ENCODE peak calls at places on chromosomes 6 and 20, in four cellular contexts. L, K, Y and R are unnamed samples.

GRCh38 chr6:72533601-72534000 is 88.3 kb upstream of the KCNQ5 start:
- DNase-seq in Y (no peak), K (no peak), L (no peak), R (no peak)

GRCh38 chr20:23308024-23308423 is 42.6 kb upstream of the NXT1 start:
- DNase-seq in L (no peak), K (no peak), Y (no peak), R (no peak)

GRCh38 chr6:12884983-12885382 is 168.4 kb downstream of the PHACTR1 start:
- DNase-seq in K (no peak), L (no peak), Y (no peak), R (no peak)

GRCh38 chr6:40681622-40682021 is 94.5 kb upstream of the LRFN2 start:
- DNase-seq in L (no peak), K (no peak), Y (no peak), R (no peak)

GRCh38 chr20:31907046-31907445 is 36.6 kb downstream of the TTLL9 start:
- DNase-seq in K (no peak), L (no peak), Y (no peak), R (no peak)

GRCh38 chr6:159729598-159729997 is 2.3 kb downstream of the WTAP start:
- DNase-seq in Y (no peak), L (no peak), K (peak; percentile 28), R (no peak)

GRCh38 chr6:157161912-157162311 is 161.4 kb downstream of the TMEM242 start:
- DNase-seq in L (no peak), Y (no peak), K (no peak), R (no peak)

GRCh38 chr20:63158845-63159244 is 57.1 kb downstream of the YTHDF1 start:
- DNase-seq in K (no peak), L (no peak), Y (no peak), R (no peak)

GRCh38 chr6:132235596-132236280 is 165.5 kb downstream of the MOXD1 start:
- DNase-seq in Y (no peak), K (peak; percentile 26), L (no peak), R (no peak)